ENCODE peak calls at places on chromosomes 3 and 15, in eight cellular contexts. H is CD8-positive, alpha-beta memory T cell; Y is brain microvascular endothelial cell; Q is endodermal cell; U is CD4-positive, alpha-beta T cell; J is lower lobe of right lung; K is left ventricle myocardium inferior; L is IMR-90. I is an unnamed sample.

GRCh38 chr3:41243183-41243582 is 43.9 kb downstream of the CTNNB1 start:
- DNase-seq in H (no peak), Y (no peak), Q (no peak), U (no peak), J (no peak), K (no peak), L (no peak), I (no peak)

GRCh38 chr3:168624892-168625291 is 529.2 kb upstream of the GOLIM4 start:
- DNase-seq in H (no peak), Y (no peak), Q (peak), U (no peak), J (no peak), K (no peak), L (no peak), I (no peak)

GRCh38 chr15:49847937-49848823 is 227.3 kb downstream of the DTWD1 start:
- DNase-seq in H (no peak), Y (peak), Q (no peak), U (no peak), J (no peak), K (no peak), L (peak), I (no peak)

GRCh38 chr3:12513694-12514446 is 29.6 kb downstream of the TSEN2 start:
- DNase-seq in H (no peak), Y (no peak), Q (no peak), U (no peak), J (no peak), K (peak), L (no peak), I (no peak)

GRCh38 chr3:11059090-11059798 is 66.7 kb downstream of the SLC6A1 start:
- DNase-seq in H (no peak), Y (peak), Q (peak), U (no peak), J (no peak), K (peak), L (peak), I (peak)

GRCh38 chr3:177800565-177800964 is 603.3 kb upstream of the TBL1XR1 start:
- DNase-seq in H (no peak), Y (no peak), Q (no peak), U (no peak), J (no peak), K (no peak), L (peak), I (no peak)

GRCh38 chr3:7393944-7394605 is 533.2 kb downstream of the GRM7 start:
- DNase-seq in H (no peak), Y (no peak), Q (no peak), U (no peak), J (no peak), K (no peak), L (no peak), I (no peak)

GRCh38 chr3:148790841-148791240 is 36.8 kb upstream of the CPB1 start:
- DNase-seq in H (no peak), Y (no peak), Q (no peak), U (no peak), J (no peak), K (no peak), L (no peak), I (peak)

GRCh38 chr3:191253089-191253799 is 54.2 kb downstream of the OSTN start:
- DNase-seq in H (no peak), Y (no peak), Q (no peak), U (no peak), J (no peak), K (no peak), L (no peak), I (no peak)

GRCh38 chr15:84863480-84864428 is 20.7 kb upstream of the SLC28A1 start:
- DNase-seq in H (no peak), Y (no peak), Q (no peak), U (no peak), J (no peak), K (no peak), L (no peak), I (no peak)

GRCh38 chr3:126811530-126811929 is 107.5 kb downstream of the CHCHD6 start:
- DNase-seq in H (no peak), Y (peak), Q (no peak), U (no peak), J (no peak), K (no peak), L (peak), I (no peak)

GRCh38 chr3:17399586-17399985 is 342.8 kb downstream of the TBC1D5 start:
- DNase-seq in H (no peak), Y (no peak), Q (no peak), U (no peak), J (no peak), K (no peak), L (no peak), I (no peak)

GRCh38 chr3:194224536-194224935 is 88.6 kb downstream of the HES1 start:
- DNase-seq in H (no peak), Y (no peak), Q (no peak), U (no peak), J (no peak), K (no peak), L (no peak), I (no peak)

GRCh38 chr3:113746955-113747718 is at the start of gene ATP6V1A:
- DNase-seq in H (no peak), Y (no peak), Q (peak), U (peak), J (peak), K (peak), L (no peak), I (peak)

GRCh38 chr3:22474706-22475470 is 723.9 kb upstream of the ZNF385D start:
- DNase-seq in H (no peak), Y (peak), Q (no peak), U (no peak), J (no peak), K (no peak), L (no peak), I (no peak)

GRCh38 chr3:152241142-152242067 is 27.3 kb upstream of the MBNL1 start:
- DNase-seq in H (no peak), Y (no peak), Q (no peak), U (no peak), J (no peak), K (no peak), L (no peak), I (no peak)

GRCh38 chr3:4906107-4906621 is 73.1 kb upstream of the BHLHE40 start:
- DNase-seq in H (no peak), Y (peak), Q (no peak), U (no peak), J (no peak), K (no peak), L (peak), I (no peak)

GRCh38 chr15:83930813-83931212 is 276.9 kb downstream of the ADAMTSL3 start:
- DNase-seq in H (no peak), Y (no peak), Q (no peak), U (no peak), J (no peak), K (no peak), L (no peak), I (peak)

GRCh38 chr3:186251948-186252619 is 110.0 kb downstream of the DGKG start:
- DNase-seq in H (no peak), Y (no peak), Q (no peak), U (no peak), J (no peak), K (no peak), L (no peak), I (no peak)

GRCh38 chr3:197787412-197787811 is 3.6 kb upstream of the LRCH3 start:
- DNase-seq in H (no peak), Y (no peak), Q (no peak), U (no peak), J (no peak), K (no peak), L (peak), I (no peak)

GRCh38 chr15:63250312-63250965 is 27.0 kb upstream of the APH1B start:
- DNase-seq in H (no peak), Y (peak), Q (no peak), U (no peak), J (no peak), K (no peak), L (peak), I (no peak)

GRCh38 chr3:134625885-134626741 is 24.7 kb downstream of the KY start:
- DNase-seq in H (no peak), Y (no peak), Q (peak), U (no peak), J (no peak), K (no peak), L (no peak), I (no peak)

GRCh38 chr3:116260491-116260890 is 184.8 kb downstream of the LSAMP start:
- DNase-seq in H (no peak), Y (no peak), Q (no peak), U (no peak), J (no peak), K (no peak), L (no peak), I (no peak)

GRCh38 chr3:110519066-110519465 is 552.5 kb upstream of the NECTIN3 start:
- DNase-seq in H (no peak), Y (no peak), Q (no peak), U (no peak), J (no peak), K (no peak), L (no peak), I (no peak)

GRCh38 chr3:9399746-9400145 is 2.3 kb downstream of the SETD5 start:
- DNase-seq in H (no peak), Y (peak), Q (peak), U (no peak), J (peak), K (peak), L (peak), I (peak)

GRCh38 chr15:59420986-59421618 is 16.9 kb upstream of the FAM81A start:
- DNase-seq in H (no peak), Y (peak), Q (peak), U (no peak), J (no peak), K (no peak), L (peak), I (no peak)

GRCh38 chr3:194592798-194593752 is 40.1 kb downstream of the TMEM44 start:
- DNase-seq in H (no peak), Y (peak), Q (no peak), U (no peak), J (no peak), K (no peak), L (peak), I (no peak)

GRCh38 chr3:108820586-108820985 is 2.0 kb upstream of the TRAT1 start:
- DNase-seq in H (no peak), Y (no peak), Q (no peak), U (no peak), J (no peak), K (no peak), L (no peak), I (no peak)

GRCh38 chr3:178562869-178563232 is 26.6 kb downstream of the KCNMB2 start:
- DNase-seq in H (no peak), Y (no peak), Q (no peak), U (no peak), J (no peak), K (no peak), L (no peak), I (no peak)

GRCh38 chr3:141152130-141152529 is 79.5 kb upstream of the PXYLP1 start:
- DNase-seq in H (no peak), Y (no peak), Q (no peak), U (no peak), J (no peak), K (no peak), L (no peak), I (no peak)

GRCh38 chr3:57910988-57911387 is 97.2 kb upstream of the FLNB start:
- DNase-seq in H (peak), Y (peak), Q (peak), U (peak), J (no peak), K (no peak), L (peak), I (no peak)

GRCh38 chr3:138846350-138846756 is 11.6 kb upstream of the PIK3CB start:
- DNase-seq in H (no peak), Y (no peak), Q (peak), U (no peak), J (no peak), K (no peak), L (no peak), I (no peak)

GRCh38 chr3:10942806-10943205 is 49.7 kb upstream of the SLC6A1 start:
- DNase-seq in H (no peak), Y (no peak), Q (no peak), U (no peak), J (no peak), K (no peak), L (no peak), I (no peak)

GRCh38 chr3:159787794-159788205 is 200.8 kb upstream of the IL12A start:
- DNase-seq in H (no peak), Y (peak), Q (no peak), U (no peak), J (no peak), K (no peak), L (peak), I (no peak)

GRCh38 chr3:28973621-28974020 is 307.2 kb upstream of the RBMS3 start:
- DNase-seq in H (no peak), Y (peak), Q (no peak), U (no peak), J (no peak), K (no peak), L (no peak), I (no peak)

GRCh38 chr15:67142142-67143092 is 77.0 kb downstream of the SMAD3 start:
- DNase-seq in H (no peak), Y (peak), Q (peak), U (no peak), J (no peak), K (no peak), L (peak), I (peak)

GRCh38 chr3:116148881-116149530 is 296.3 kb downstream of the LSAMP start:
- DNase-seq in H (no peak), Y (no peak), Q (no peak), U (no peak), J (no peak), K (no peak), L (peak), I (no peak)

GRCh38 chr3:170709046-170709445 is 123.2 kb upstream of the SLC7A14 start:
- DNase-seq in H (no peak), Y (peak), Q (no peak), U (no peak), J (no peak), K (peak), L (peak), I (peak)

GRCh38 chr3:106703524-106703923 is 673.7 kb upstream of the CCDC54 start:
- DNase-seq in H (no peak), Y (no peak), Q (no peak), U (no peak), J (no peak), K (no peak), L (no peak), I (no peak)

GRCh38 chr3:8223766-8224165 is 277.9 kb upstream of the LMCD1 start:
- DNase-seq in H (no peak), Y (peak), Q (no peak), U (no peak), J (no peak), K (no peak), L (no peak), I (no peak)

GRCh38 chr3:124263168-124263567 is 271.2 kb upstream of the ROPN1 start:
- DNase-seq in H (no peak), Y (peak), Q (no peak), U (no peak), J (no peak), K (no peak), L (peak), I (no peak)
- H3K27ac ChIP-seq in H (no peak), Y (no peak), Q (no peak), U (no peak), J (no peak), K (no peak), L (peak), I (no peak)

GRCh38 chr3:146277953-146278631 is 27.2 kb upstream of the PLSCR4 start:
- DNase-seq in H (no peak), Y (peak), Q (no peak), U (no peak), J (no peak), K (no peak), L (peak), I (no peak)

GRCh38 chr3:146275476-146275875 is 24.6 kb upstream of the PLSCR4 start:
- DNase-seq in H (no peak), Y (no peak), Q (no peak), U (no peak), J (no peak), K (no peak), L (no peak), I (no peak)

GRCh38 chr3:146271180-146271579 is 20.3 kb upstream of the PLSCR4 start:
- DNase-seq in H (no peak), Y (no peak), Q (no peak), U (no peak), J (no peak), K (no peak), L (no peak), I (no peak)

GRCh38 chr3:146274833-146275232 is 23.9 kb upstream of the PLSCR4 start:
- DNase-seq in H (no peak), Y (peak), Q (no peak), U (no peak), J (no peak), K (no peak), L (peak), I (no peak)

DNA sequence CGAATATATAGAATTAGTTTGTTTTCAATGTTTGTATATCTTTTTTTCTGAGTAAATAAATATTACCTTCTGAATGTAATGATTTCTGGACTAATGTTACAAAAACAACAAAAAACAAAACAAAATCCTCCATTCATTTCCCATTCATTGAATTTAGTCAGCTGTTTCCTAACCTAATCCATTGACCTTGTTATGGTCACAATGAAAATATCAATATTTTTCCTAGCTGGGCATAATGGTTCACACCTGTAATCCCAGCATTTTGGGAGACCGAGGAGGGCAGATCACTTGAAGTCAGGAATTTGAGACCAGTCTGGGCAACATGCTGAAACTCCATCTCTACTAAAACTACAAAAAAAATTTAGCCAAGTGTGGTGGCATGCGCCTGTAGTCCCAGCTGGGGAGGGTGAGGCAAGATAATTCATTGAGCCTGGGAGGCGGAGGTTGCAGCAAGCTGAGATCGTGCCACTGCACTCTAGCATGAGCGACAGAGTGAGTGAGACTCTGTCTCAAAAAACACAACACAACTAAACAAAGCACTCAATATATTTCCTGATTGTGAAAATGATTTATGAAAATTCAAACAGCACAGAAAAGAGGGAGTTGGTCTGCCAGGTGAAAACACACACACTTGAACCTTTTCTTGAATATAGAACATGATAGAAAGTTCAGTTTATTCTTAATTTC is 23.0 kb upstream of the PLSCR4 start:
- DNase-seq in H (no peak), Y (no peak), Q (no peak), U (no peak), J (no peak), K (no peak), L (no peak), I (no peak)
- H3K27ac ChIP-seq in H (no peak), Y (peak), Q (no peak), U (no peak), J (no peak), K (peak), L (no peak), I (peak)

GRCh38 chr15:68371851-68372250 is 60.1 kb downstream of the ITGA11 start:
- DNase-seq in H (no peak), Y (no peak), Q (no peak), U (no peak), J (no peak), K (no peak), L (no peak), I (peak)
- H3K27ac ChIP-seq in H (no peak), Y (peak), Q (no peak), U (no peak), J (no peak), K (peak), L (no peak), I (no peak)

GRCh38 chr15:48671381-48672022 is 26.0 kb upstream of the FBN1 start:
- DNase-seq in H (no peak), Y (peak), Q (no peak), U (no peak), J (no peak), K (peak), L (peak), I (peak)
- H3K27ac ChIP-seq in H (no peak), Y (peak), Q (no peak), U (no peak), J (no peak), K (peak), L (peak), I (no peak)

GRCh38 chr15:100778831-100779288 is 100.8 kb upstream of the ALDH1A3 start:
- DNase-seq in H (no peak), Y (no peak), Q (peak), U (no peak), J (no peak), K (no peak), L (no peak), I (peak)

GRCh38 chr15:100779331-100780207 is 100.1 kb upstream of the ALDH1A3 start:
- DNase-seq in H (no peak), Y (no peak), Q (peak), U (no peak), J (no peak), K (no peak), L (no peak), I (peak)

GRCh38 chr15:100772478-100773378 is 106.9 kb upstream of the ALDH1A3 start:
- DNase-seq in H (no peak), Y (no peak), Q (peak), U (no peak), J (no peak), K (no peak), L (no peak), I (no peak)

GRCh38 chr15:100777821-100778220 is 101.8 kb upstream of the ALDH1A3 start:
- DNase-seq in H (no peak), Y (no peak), Q (no peak), U (no peak), J (no peak), K (no peak), L (no peak), I (no peak)

DNA sequence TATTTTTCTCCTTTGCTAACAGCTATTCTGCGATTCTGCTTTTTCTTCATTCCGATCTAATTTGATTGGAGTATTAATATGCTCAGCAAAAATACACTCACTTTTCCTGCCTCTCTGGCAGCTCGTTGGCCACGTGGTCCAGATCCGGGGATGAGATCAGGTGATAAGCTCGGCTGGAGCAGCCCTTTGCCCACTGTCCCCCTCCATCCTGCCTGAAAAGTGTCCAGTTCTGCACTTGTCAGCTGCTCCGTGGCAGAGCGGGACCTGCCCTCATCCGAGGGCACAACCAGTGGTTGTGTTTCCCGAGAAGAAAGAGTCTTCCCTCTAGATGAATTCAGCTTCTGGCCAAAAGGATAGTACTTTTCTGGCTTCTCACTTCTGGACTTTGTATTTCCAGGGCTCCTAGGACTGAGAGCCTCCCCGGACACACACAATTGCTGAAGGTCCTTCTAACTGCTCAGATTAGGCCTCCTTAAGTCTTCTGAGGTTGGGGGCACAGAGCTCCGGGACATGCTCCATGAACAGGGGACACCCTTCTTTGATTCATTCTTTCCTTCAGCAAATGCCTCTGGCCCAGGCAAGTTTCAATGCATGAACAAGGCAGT is 103.9 kb upstream of the ALDH1A3 start:
- DNase-seq in H (no peak), Y (no peak), Q (no peak), U (no peak), J (no peak), K (no peak), L (no peak), I (peak)
- H3K27ac ChIP-seq in H (no peak), Y (no peak), Q (no peak), U (no peak), J (no peak), K (no peak), L (no peak), I (no peak)

GRCh38 chr15:95716708-95717107 is 613.8 kb upstream of the NR2F2 start:
- DNase-seq in H (no peak), Y (no peak), Q (no peak), U (no peak), J (no peak), K (no peak), L (no peak), I (no peak)
- H3K27ac ChIP-seq in H (no peak), Y (no peak), Q (peak), U (no peak), J (no peak), K (no peak), L (no peak), I (no peak)

DNA sequence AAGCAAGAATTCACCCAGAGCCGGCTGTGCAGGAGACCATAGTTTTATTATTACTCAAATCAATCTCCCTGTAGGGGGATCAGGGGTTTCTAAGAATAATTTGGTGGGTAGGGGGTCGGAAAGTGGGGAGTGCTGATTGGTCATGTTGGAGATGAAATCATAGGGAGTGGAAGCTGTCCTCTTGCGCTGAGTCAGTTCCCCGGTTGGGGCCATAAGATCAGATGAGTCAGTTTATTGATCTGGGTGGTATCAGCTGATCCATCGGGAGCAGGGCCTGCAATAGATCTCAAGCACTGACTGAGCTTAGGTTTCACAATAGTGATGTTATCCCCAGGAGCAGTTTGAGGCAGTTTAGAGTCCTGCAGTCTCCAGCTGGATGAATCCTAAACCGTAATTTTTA is 97.0 kb upstream of the SNRPN start:
- DNase-seq in H (no peak), Y (no peak), Q (peak), U (no peak), J (no peak), K (no peak), L (peak), I (no peak)
- H3K27ac ChIP-seq in H (no peak), Y (no peak), Q (peak), U (no peak), J (no peak), K (peak), L (peak), I (peak)

I was measured in sigmoid colon.